ENCODE peak calls at places on chromosomes 1 and 21, in four cellular contexts. Q is AG04449; C is transverse colon; D is activated CD8-positive, alpha-beta T cell treated with anti-CD3 and anti-CD28 coated beads for 36 hours. H is an unnamed sample.

GRCh38 chr1:230105245-230105753 is 38.3 kb downstream of the GALNT2 start:
- DNase-seq in Q (no peak), C (no peak), D (no peak), H (no peak)

GRCh38 chr1:29096255-29096896 is 27.3 kb downstream of the TMEM200B start:
- DNase-seq in Q (no peak), C (no peak), D (no peak), H (no peak)

GRCh38 chr21:31929548-31929947 is 56.7 kb downstream of the HUNK start:
- DNase-seq in Q (no peak), C (no peak), D (no peak), H (no peak)

GRCh38 chr1:96464991-96465875 is 256.4 kb upstream of the PTBP2 start:
- DNase-seq in Q (peak; percentile 7), C (no peak), D (no peak), H (no peak)

GRCh38 chr21:25956993-25957714 is 213.4 kb downstream of the APP start:
- DNase-seq in Q (peak; percentile 41), C (no peak), D (no peak), H (no peak)

GRCh38 chr1:19074361-19074901 is 118.0 kb upstream of the IFFO2 start:
- DNase-seq in Q (no peak), C (no peak), D (peak; percentile 71), H (no peak)

GRCh38 chr1:30975217-30975616 is 66.7 kb upstream of the SDC3 start:
- DNase-seq in Q (no peak), C (no peak), D (no peak), H (no peak)

GRCh38 chr21:45972716-45973474 is 8.7 kb upstream of the COL6A1 start:
- DNase-seq in Q (no peak), C (peak; percentile 52), D (no peak), H (no peak)

GRCh38 chr1:224766266-224766665 is 150.1 kb downstream of the CNIH3 start:
- DNase-seq in Q (no peak), C (no peak), D (no peak), H (no peak)

GRCh38 chr21:45001134-45002095 is 61.6 kb downstream of the SLX9 start:
- DNase-seq in Q (no peak), C (peak; percentile 63), D (no peak), H (no peak)

GRCh38 chr1:247077768-247078314 is 770 bp downstream of the ZNF670 start:
- DNase-seq in Q (no peak), C (no peak), D (peak; percentile 56), H (peak; percentile 27)

DNA sequence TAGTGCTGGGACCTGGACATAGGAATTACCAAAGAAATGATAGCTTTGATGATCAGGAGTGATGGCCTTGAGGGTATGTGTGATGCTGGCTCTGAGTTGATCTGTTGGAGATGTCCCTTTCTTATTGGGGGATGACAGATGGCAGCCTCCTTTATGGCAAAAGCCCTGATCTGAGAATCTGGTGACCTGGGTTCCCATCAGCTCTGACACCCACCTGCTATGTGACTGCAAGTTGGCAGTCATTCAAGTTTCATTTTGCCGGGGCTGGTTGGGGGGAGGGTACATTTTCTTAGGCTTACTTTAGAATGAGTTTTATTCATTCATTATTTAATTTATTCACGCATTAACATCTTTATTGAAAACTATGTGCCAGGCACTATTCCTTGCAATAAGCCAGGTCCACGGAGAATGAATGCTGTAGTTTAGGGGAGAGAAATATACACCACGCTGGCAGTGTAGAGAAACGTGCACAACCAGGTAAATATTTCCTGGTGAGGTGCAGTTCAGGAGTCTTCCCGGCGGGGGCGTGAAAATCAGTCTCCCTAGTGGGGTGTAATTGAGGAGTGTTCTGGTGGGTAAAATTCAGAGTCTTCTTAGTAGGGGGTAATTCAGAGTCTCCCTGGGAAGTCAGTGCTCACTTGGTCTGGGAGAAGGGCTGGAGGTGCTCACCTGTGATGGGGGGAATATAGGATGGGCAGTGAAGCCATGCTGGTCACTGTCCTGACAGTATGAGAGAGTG is 401.3 kb downstream of the CAMTA1 start:
- DNase-seq in Q (no peak), C (no peak), D (no peak), H (no peak)
- TF ChIP-seq CTCF in Q (no peak), C (no peak), D (no peak), H (no peak)

DNA sequence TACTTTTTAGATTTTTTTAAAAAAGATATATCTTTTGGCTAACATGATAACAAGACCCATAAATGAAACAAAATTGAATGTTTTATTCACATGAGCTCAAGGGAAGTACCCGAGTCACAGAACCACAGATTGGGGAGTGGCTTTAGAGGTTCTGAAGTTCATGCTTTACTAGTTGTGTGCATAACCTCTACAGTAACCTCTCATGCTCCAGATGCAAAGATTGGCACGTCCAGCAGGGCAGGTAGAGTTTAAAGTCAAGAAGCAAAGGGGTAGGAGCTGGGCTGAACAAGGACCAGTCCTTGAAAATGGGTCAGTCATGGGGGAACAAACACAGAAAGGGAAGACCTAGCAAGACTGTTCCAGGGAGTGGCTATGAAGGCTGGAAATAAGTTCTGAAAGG is 109.6 kb downstream of the RNF220 start:
- DNase-seq in Q (no peak), C (no peak), D (no peak), H (no peak)
- TF ChIP-seq CTCF in Q (no peak), C (no peak), D (no peak), H (no peak)

GRCh38 chr1:93631626-93632365 is 49.8 kb downstream of the BCAR3 start:
- DNase-seq in Q (no peak), C (no peak), D (no peak), H (peak; percentile 24)
- TF ChIP-seq CTCF in Q (peak; percentile 10), C (no peak), D (no peak), H (peak; percentile 53)

GRCh38 chr1:10607228-10607627 is 132.5 kb downstream of the PEX14 start:
- DNase-seq in Q (no peak), C (no peak), D (no peak), H (no peak)

GRCh38 chr1:10610901-10611600 is 136.3 kb downstream of the PEX14 start:
- DNase-seq in Q (no peak), C (no peak), D (no peak), H (no peak)

GRCh38 chr1:10606070-10606469 is 131.3 kb downstream of the PEX14 start:
- DNase-seq in Q (no peak), C (no peak), D (no peak), H (no peak)

GRCh38 chr1:10604966-10605365 is 130.2 kb downstream of the PEX14 start:
- DNase-seq in Q (no peak), C (no peak), D (no peak), H (no peak)

DNA sequence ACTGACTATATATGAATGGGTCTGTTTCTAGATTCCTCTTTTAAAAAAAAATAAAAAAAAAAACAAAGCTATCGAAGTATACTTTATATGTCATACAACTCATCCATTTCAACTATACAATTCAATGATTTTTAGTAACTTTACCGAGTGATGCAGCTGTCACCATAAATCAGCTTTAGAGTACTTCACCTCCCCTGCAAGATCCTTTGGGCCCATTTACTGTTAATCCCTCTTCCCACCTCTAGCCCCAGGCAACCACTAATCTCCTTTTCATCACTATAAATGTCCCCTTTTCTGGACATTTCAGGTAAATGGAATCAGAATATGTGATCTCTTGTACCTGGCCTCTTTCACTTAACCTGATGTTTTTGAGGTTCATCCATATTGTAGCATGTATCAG is 133.9 kb downstream of the PEX14 start:
- DNase-seq in Q (no peak), C (no peak), D (no peak), H (no peak)
- TF ChIP-seq CTCF in Q (no peak), C (no peak), D (no peak), H (no peak)

H was measured in GM13977.